ENCODE peak calls at places on chromosomes 6 and 20, in ten cellular contexts. V is GM06990, B is left lung, R is heart right ventricle, A is mammary epithelial cell, E is sigmoid colon, X is upper lobe of left lung, L is hepatocyte, H is adipocyte, W is H7. C is an unnamed sample.
A peak's percentile ranks its signal among the peaks of the same experiment; 100 is the strongest.

GRCh38 chr6:38169826-38170526 is 350.4 kb downstream of the ZFAND3 start:
- DNase-seq in X (no peak), R (no peak), W (peak; percentile 92), A (no peak), E (no peak), B (no peak), H (no peak), L (no peak), V (no peak), C (no peak)

GRCh38 chr20:10708342-10709185 is 34.8 kb upstream of the JAG1 start:
- DNase-seq in H (peak; percentile 84), W (no peak), V (no peak), B (no peak), A (peak; percentile 66), L (peak; percentile 32), X (no peak), R (no peak), E (no peak), C (no peak)

GRCh38 chr6:20707166-20707485 is 172.9 kb downstream of the CDKAL1 start:
- DNase-seq in X (no peak), L (no peak), H (no peak), V (no peak), R (no peak), A (no peak), W (no peak), B (no peak), E (no peak), C (no peak)

GRCh38 chr6:162379762-162380409 is 347.7 kb downstream of the PRKN start:
- DNase-seq in A (no peak), R (no peak), E (no peak), V (no peak), B (no peak), X (no peak), H (peak; percentile 1), L (no peak), W (no peak), C (peak; percentile 53)

GRCh38 chr20:31861346-31862156 is 8.8 kb downstream of the DUSP15 start:
- DNase-seq in H (peak; percentile 64), W (peak; percentile 100), E (no peak), L (peak; percentile 94), B (peak; percentile 88), R (peak; percentile 73), V (peak; percentile 83), X (peak; percentile 38), A (peak; percentile 32), C (peak; percentile 63)

GRCh38 chr6:3484240-3484639 is 27.4 kb upstream of the SLC22A23 start:
- DNase-seq in A (peak; percentile 59), E (no peak), H (peak; percentile 27), B (no peak), W (no peak), V (no peak), L (no peak), X (no peak), R (no peak), C (peak; percentile 14)

GRCh38 chr6:139659711-139660110 is 285.3 kb upstream of the CITED2 start:
- DNase-seq in V (no peak), L (no peak), E (no peak), H (no peak), B (no peak), R (no peak), A (no peak), W (no peak), X (no peak), C (no peak)

GRCh38 chr6:11606287-11606686 is 68.7 kb downstream of the TMEM170B start:
- DNase-seq in V (no peak), R (no peak), A (no peak), W (no peak), L (no peak), X (no peak), B (no peak), E (no peak), H (no peak), C (no peak)

GRCh38 chr20:57517904-57518303 is 7.0 kb downstream of the CTCFL start:
- DNase-seq in W (no peak), H (no peak), A (no peak), E (no peak), X (no peak), B (no peak), R (no peak), V (no peak), L (no peak), C (no peak)

GRCh38 chr20:33653218-33653899 is 8.8 kb upstream of the C20orf144 start:
- DNase-seq in V (no peak), E (peak; percentile 85), R (no peak), B (peak; percentile 40), X (peak; percentile 61), W (peak; percentile 95), A (peak; percentile 34), H (peak; percentile 76), L (peak; percentile 89), C (peak; percentile 45)

GRCh38 chr6:15690451-15690961 is 27.7 kb upstream of the DTNBP1 start:
- DNase-seq in R (no peak), W (no peak), B (no peak), L (peak; percentile 23), H (no peak), V (no peak), A (no peak), E (no peak), X (no peak), C (no peak)

GRCh38 chr6:156773935-156774871 is 3.0 kb upstream of the ARID1B start:
- DNase-seq in H (peak; percentile 38), L (no peak), E (no peak), X (no peak), W (peak; percentile 66), V (no peak), B (no peak), A (no peak), R (no peak), C (peak; percentile 32)

GRCh38 chr6:77880501-77880900 is 227.7 kb downstream of the MEI4 start:
- DNase-seq in V (no peak), X (no peak), B (no peak), E (no peak), W (no peak), R (no peak), L (peak; percentile 16), H (peak; percentile 1), A (no peak), C (peak; percentile 2)

GRCh38 chr6:98977606-98978292 is 30.0 kb upstream of the FBXL4 start:
- DNase-seq in A (no peak), X (no peak), L (no peak), R (no peak), B (no peak), H (no peak), W (no peak), E (no peak), V (no peak), C (no peak)

GRCh38 chr6:39558079-39558478 is 167.1 kb downstream of the KIF6 start:
- DNase-seq in A (no peak), E (no peak), W (no peak), V (no peak), R (no peak), H (no peak), L (no peak), B (no peak), X (no peak), C (no peak)

GRCh38 chr6:36929607-36930006 is 24.9 kb upstream of the PI16 start:
- DNase-seq in W (no peak), A (peak; percentile 7), R (no peak), X (no peak), H (peak; percentile 87), B (no peak), V (no peak), E (no peak), L (no peak), C (peak; percentile 12)

GRCh38 chr6:81753709-81754678 is 1.5 kb upstream of the TENT5A start:
- DNase-seq in R (peak; percentile 87), E (peak; percentile 95), X (peak; percentile 93), V (peak; percentile 68), A (peak; percentile 36), L (peak; percentile 90), B (peak; percentile 97), W (peak; percentile 57), H (peak; percentile 83), C (peak; percentile 59)

GRCh38 chr20:10419550-10420133 is 14.4 kb downstream of the MKKS start:
- DNase-seq in E (no peak), W (no peak), L (no peak), H (no peak), V (no peak), X (no peak), R (no peak), A (peak; percentile 87), B (no peak), C (no peak)

GRCh38 chr6:108526739-108527174 is 34.0 kb upstream of the FOXO3 start:
- DNase-seq in V (no peak), W (peak; percentile 60), E (no peak), L (peak; percentile 58), X (no peak), R (no peak), B (no peak), A (peak; percentile 16), H (peak; percentile 77), C (no peak)

GRCh38 chr20:63831696-63832686 is 927 bp upstream of the ZBTB46 start:
- DNase-seq in H (peak; percentile 20), L (peak; percentile 63), A (no peak), R (peak; percentile 72), W (peak; percentile 89), V (no peak), B (peak; percentile 89), X (no peak), E (no peak), C (no peak)
- H3K4me3 ChIP-seq in H (no peak overlapping the region), L (peak overlapping the region; percentile 21), A (peak overlapping the region; percentile 41), R (peak overlapping the region; percentile 68), W (peak overlapping the region; percentile 49), V (no peak overlapping the region), B (peak overlapping the region; percentile 53), X (peak overlapping the region; percentile 70), E (peak overlapping the region; percentile 48), C (peak overlapping the region; percentile 25)

DNA sequence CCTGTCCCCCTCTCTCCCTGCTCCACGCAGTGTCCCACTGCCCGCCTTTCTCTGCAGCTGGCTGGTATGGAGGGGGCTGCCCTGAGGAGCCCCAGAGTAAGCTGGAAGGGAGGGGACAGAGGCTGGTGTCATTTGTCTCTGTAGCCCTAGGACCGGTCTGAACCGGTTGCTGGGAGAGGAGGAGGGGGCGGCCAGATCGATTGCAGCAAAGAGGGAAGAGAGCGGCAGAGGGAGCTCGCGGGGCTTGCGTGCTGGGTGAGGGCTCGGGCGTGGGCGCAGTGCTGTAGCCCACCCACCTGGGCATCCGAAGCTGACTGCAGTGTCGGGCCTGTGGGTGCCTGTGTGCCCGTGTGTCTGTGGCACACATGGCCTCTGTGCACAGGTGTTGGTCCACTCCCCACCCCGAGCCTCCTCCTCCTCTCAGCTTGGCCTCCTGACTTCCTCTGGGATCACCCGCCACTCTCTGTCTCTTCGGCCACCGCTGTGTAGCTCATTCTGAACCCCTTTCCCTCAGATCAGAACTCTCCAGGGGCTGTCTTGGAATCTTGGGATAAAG is 50.7 kb downstream of the SRC start:
- DNase-seq in H (no peak), B (peak; percentile 63), L (peak; percentile 71), V (no peak), W (peak; percentile 96), X (no peak), R (no peak), E (no peak), A (no peak), C (no peak)
- H3K36me3 ChIP-seq in H (peaks cover 23% of the 10 kb centered on the region), B (no peaks in the 10 kb centered on the region), L (no peaks in the 10 kb centered on the region), V (peaks cover 64% of the 10 kb centered on the region), W (peaks cover 11% of the 10 kb centered on the region), X (peaks cover 17% of the 10 kb centered on the region), R (no peaks in the 10 kb centered on the region), E (peaks cover 31% of the 10 kb centered on the region), A (peaks cover 3% of the 10 kb centered on the region), C (peaks cover 54% of the 10 kb centered on the region)

GRCh38 chr6:26331809-26332226 is 33.2 kb upstream of the BTN3A2 start:
- DNase-seq in R (no peak), X (no peak), H (peak; percentile 19), V (no peak), W (no peak), E (no peak), L (no peak), B (no peak), A (no peak), C (no peak)
- H3K27me3 ChIP-seq in R (peaks cover 80% of the 10 kb centered on the region), X (peaks cover 33% of the 10 kb centered on the region), H (peaks cover 16% of the 10 kb centered on the region), V (no peaks in the 10 kb centered on the region), W (peaks cover 13% of the 10 kb centered on the region), E (peaks cover 49% of the 10 kb centered on the region), L (peaks cover 35% of the 10 kb centered on the region), B (peaks cover 85% of the 10 kb centered on the region), A (no peaks in the 10 kb centered on the region), C (no peaks in the 10 kb centered on the region)

GRCh38 chr6:298233-299049 is 6.2 kb downstream of the DUSP22 start:
- DNase-seq in V (no peak), L (no peak), E (no peak), X (peak; percentile 70), W (no peak), H (no peak), A (no peak), R (no peak), B (no peak), C (no peak)
- H3K4me3 ChIP-seq in V (no peak overlapping the region), L (no peak overlapping the region), E (no peak overlapping the region), X (no peak overlapping the region), W (no peak overlapping the region), H (no peak overlapping the region), A (no peak overlapping the region), R (no peak overlapping the region), B (no peak overlapping the region), C (no peak overlapping the region)